ENCODE peak calls at places on chromosomes 7 and 10, in six cellular contexts. H is adrenal gland, B is GM12891, S is stomach, U is body of pancreas, P is breast epithelium. V is an unnamed sample.

GRCh38 chr7:13910805-13911551 is 78.5 kb downstream of the ETV1 start:
- DNase-seq in H (no peak), B (no peak), S (no peak), U (no peak), P (no peak), V (no peak)

GRCh38 chr10:110872145-110872983 is 636 bp downstream of the PDCD4 start:
- DNase-seq in H (peak), B (no peak), S (peak), U (peak), P (peak), V (peak)

GRCh38 chr10:13528138-13528874 is 508 bp downstream of the BEND7 start:
- DNase-seq in H (peak), B (peak), S (peak), U (peak), P (no peak), V (no peak)

GRCh38 chr10:89295597-89295996 is 6.2 kb upstream of the IFIT2 start:
- DNase-seq in H (no peak), B (no peak), S (no peak), U (no peak), P (no peak), V (no peak)

GRCh38 chr7:43954524-43955228 is 28.4 kb downstream of the UBE2D4 start:
- DNase-seq in H (peak), B (peak), S (peak), U (peak), P (no peak), V (peak)

GRCh38 chr10:14626126-14626525 is 148.6 kb downstream of the FAM107B start:
- DNase-seq in H (no peak), B (no peak), S (no peak), U (no peak), P (no peak), V (no peak)

GRCh38 chr10:7458554-7458953 is 47.7 kb upstream of the SFMBT2 start:
- DNase-seq in H (no peak), B (no peak), S (no peak), U (no peak), P (no peak), V (no peak)

GRCh38 chr10:106147050-106147449 is 1017.5 kb downstream of the SORCS1 start:
- DNase-seq in H (no peak), B (no peak), S (no peak), U (no peak), P (no peak), V (no peak)

GRCh38 chr7:114944742-114945625 is 23.1 kb downstream of the MDFIC start:
- DNase-seq in H (peak), B (no peak), S (peak), U (peak), P (no peak), V (no peak)

GRCh38 chr10:43843331-43844101 is 194.8 kb upstream of the ZNF32 start:
- DNase-seq in H (peak), B (no peak), S (no peak), U (peak), P (no peak), V (no peak)

GRCh38 chr7:132077986-132078385 is 498.3 kb downstream of the PLXNA4 start:
- DNase-seq in H (no peak), B (no peak), S (no peak), U (no peak), P (no peak), V (no peak)

GRCh38 chr7:84058311-84059076 is 136.1 kb downstream of the SEMA3A start:
- DNase-seq in H (no peak), B (no peak), S (no peak), U (no peak), P (no peak), V (no peak)

GRCh38 chr10:80596391-80597257 is 58.9 kb downstream of the SH2D4B start:
- DNase-seq in H (no peak), B (peak), S (peak), U (peak), P (no peak), V (peak)

GRCh38 chr10:43585046-43585445 is 10.6 kb upstream of the ZNF239 start:
- DNase-seq in H (no peak), B (no peak), S (no peak), U (no peak), P (no peak), V (no peak)

GRCh38 chr7:92115821-92116220 is 18.5 kb downstream of the CYP51A1 start:
- DNase-seq in H (no peak), B (no peak), S (no peak), U (no peak), P (no peak), V (no peak)

GRCh38 chr10:77899080-77899477 is 27.5 kb downstream of the DLG5 start:
- DNase-seq in H (no peak), B (no peak), S (peak), U (peak), P (peak), V (no peak)

GRCh38 chr10:92689663-92690210 is at the start of gene HHEX:
- DNase-seq in H (peak), B (peak), S (peak), U (peak), P (no peak), V (peak)

GRCh38 chr10:97165499-97165898 is 20.3 kb downstream of the SLIT1 start:
- DNase-seq in H (no peak), B (no peak), S (no peak), U (no peak), P (no peak), V (no peak)

GRCh38 chr7:73830872-73831655 is at the start of gene CLDN4:
- DNase-seq in H (no peak), B (no peak), S (peak), U (peak), P (peak), V (no peak)

GRCh38 chr7:53326634-53327033 is 291.2 kb downstream of the POM121L12 start:
- DNase-seq in H (no peak), B (no peak), S (no peak), U (no peak), P (no peak), V (no peak)

GRCh38 chr7:94510582-94511456 is 1.2 kb downstream of the CASD1 start:
- DNase-seq in H (peak), B (peak), S (peak), U (peak), P (no peak), V (peak)

GRCh38 chr7:43516581-43517342 is 66.1 kb upstream of the STK17A start:
- DNase-seq in H (no peak), B (no peak), S (no peak), U (no peak), P (no peak), V (no peak)

GRCh38 chr10:78902815-78903214 is 166.0 kb upstream of the ZMIZ1 start:
- DNase-seq in H (peak), B (no peak), S (peak), U (no peak), P (no peak), V (no peak)

GRCh38 chr10:89563861-89564478 is 28.6 kb upstream of the SLC16A12 start:
- DNase-seq in H (no peak), B (peak), S (no peak), U (peak), P (no peak), V (peak)

GRCh38 chr10:31749293-31749692 is 179.3 kb downstream of the ARHGAP12 start:
- DNase-seq in H (no peak), B (no peak), S (no peak), U (peak), P (no peak), V (no peak)

GRCh38 chr10:48551796-48552591 is 52.9 kb downstream of the ARHGAP22 start:
- DNase-seq in H (peak), B (peak), S (no peak), U (peak), P (no peak), V (no peak)

GRCh38 chr7:43694399-43694748 is 34.9 kb downstream of the COA1 start:
- DNase-seq in H (no peak), B (no peak), S (no peak), U (no peak), P (no peak), V (no peak)

GRCh38 chr7:45162943-45163691 is 5.5 kb downstream of the RAMP3 start:
- DNase-seq in H (no peak), B (no peak), S (no peak), U (no peak), P (no peak), V (no peak)

GRCh38 chr7:153835712-153836265 is 216.4 kb upstream of the DPP6 start:
- DNase-seq in H (peak), B (no peak), S (no peak), U (peak), P (no peak), V (no peak)

GRCh38 chr7:123657304-123657685 is 1.6 kb downstream of the LMOD2 start:
- DNase-seq in H (no peak), B (no peak), S (no peak), U (no peak), P (no peak), V (no peak)

GRCh38 chr7:101009629-101010028 is 10.3 kb upstream of the MUC17 start:
- DNase-seq in H (no peak), B (no peak), S (no peak), U (no peak), P (no peak), V (no peak)

GRCh38 chr10:71975891-71976725 is 11.9 kb downstream of the CHST3 start:
- DNase-seq in H (peak), B (no peak), S (peak), U (peak), P (peak), V (no peak)

GRCh38 chr10:56329961-56330360 is 31.1 kb downstream of the ZWINT start:
- DNase-seq in H (no peak), B (no peak), S (no peak), U (no peak), P (no peak), V (no peak)
- TF ChIP-seq POLR2A in H (no peak), B (no peak), S (no peak), U (no peak), P (no peak), V (no peak)

DNA sequence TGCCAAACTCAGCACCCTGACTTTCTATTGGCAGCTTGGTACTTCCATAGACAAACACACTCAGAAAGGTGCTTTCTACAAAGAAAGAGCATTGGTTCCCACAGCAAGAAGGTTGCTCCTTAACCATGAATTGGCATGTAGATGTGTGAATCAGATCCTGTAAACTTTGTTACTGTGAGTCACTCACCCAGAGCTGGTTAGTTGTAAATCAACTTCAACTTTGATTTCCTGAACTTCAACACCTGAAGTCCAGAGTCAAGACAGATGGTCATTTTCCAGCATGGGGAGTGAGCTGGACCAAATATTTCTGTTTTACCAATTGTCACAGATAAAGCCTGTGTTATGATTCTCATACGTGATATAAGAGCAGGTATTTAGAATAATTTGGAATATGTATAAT is 797.2 kb downstream of the TNS3 start:
- DNase-seq in H (no peak), B (no peak), S (no peak), U (no peak), P (no peak), V (no peak)
- TF ChIP-seq POLR2A in H (no peak), B (no peak), S (no peak), U (no peak), P (no peak), V (no peak)

GRCh38 chr10:126224967-126225671 is 163.2 kb downstream of the ADAM12 start:
- DNase-seq in H (no peak), B (no peak), S (no peak), U (no peak), P (no peak), V (no peak)

GRCh38 chr10:126226205-126226604 is 162.1 kb downstream of the ADAM12 start:
- DNase-seq in H (no peak), B (no peak), S (no peak), U (no peak), P (no peak), V (no peak)

GRCh38 chr10:126227762-126228134 is 160.5 kb downstream of the ADAM12 start:
- DNase-seq in H (no peak), B (no peak), S (no peak), U (no peak), P (no peak), V (no peak)

GRCh38 chr10:126225672-126226007 is 162.6 kb downstream of the ADAM12 start:
- DNase-seq in H (no peak), B (no peak), S (no peak), U (peak), P (no peak), V (no peak)

DNA sequence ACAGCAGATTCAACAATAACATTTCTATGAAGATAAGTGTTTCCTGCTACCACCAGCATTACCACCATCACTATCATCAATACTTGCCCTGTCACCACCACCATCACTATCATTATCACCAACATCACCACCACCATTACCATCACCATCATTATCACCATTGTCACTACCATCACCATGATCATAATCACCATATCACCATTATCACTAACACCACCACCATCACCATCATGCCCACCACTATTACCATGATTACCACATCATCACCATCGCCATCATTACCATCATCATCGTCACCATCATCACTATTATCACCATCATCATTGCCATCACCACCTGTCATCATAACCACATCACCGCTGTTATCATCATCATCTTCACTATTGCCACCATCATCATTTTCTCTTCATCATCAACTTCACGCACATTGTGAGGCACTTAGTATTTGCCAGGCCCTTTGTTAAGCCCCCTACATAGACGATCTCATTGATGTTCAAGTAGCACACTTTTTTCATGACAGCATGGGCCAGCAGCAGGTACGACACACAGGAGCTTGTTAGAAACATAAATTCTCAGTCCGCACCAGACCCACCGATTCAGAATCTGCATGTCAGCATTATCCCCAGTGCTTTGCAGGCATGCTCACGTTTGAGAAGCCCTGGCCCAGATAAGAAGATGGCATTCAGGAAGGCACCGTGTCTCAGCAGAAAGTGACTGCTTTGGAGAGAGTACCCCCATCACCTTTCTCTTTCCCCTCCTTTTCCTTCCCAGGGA is 161.1 kb downstream of the ADAM12 start:
- DNase-seq in H (no peak), B (no peak), S (no peak), U (no peak), P (no peak), V (no peak)
- TF ChIP-seq POLR2A in H (no peak), B (no peak), S (no peak), U (no peak), P (no peak), V (no peak)

GRCh38 chr10:133527779-133528271 is 662 bp downstream of the CYP2E1 start:
- DNase-seq in H (no peak), B (no peak), S (peak), U (peak), P (no peak), V (no peak)

GRCh38 chr10:133528296-133528844 is 1.2 kb downstream of the CYP2E1 start:
- DNase-seq in H (no peak), B (no peak), S (no peak), U (no peak), P (no peak), V (no peak)

GRCh38 chr10:133529576-133529946 is 2.4 kb downstream of the CYP2E1 start:
- DNase-seq in H (no peak), B (no peak), S (no peak), U (no peak), P (no peak), V (no peak)

GRCh38 chr10:133530506-133530905 is 3.3 kb downstream of the CYP2E1 start:
- DNase-seq in H (no peak), B (no peak), S (no peak), U (no peak), P (no peak), V (no peak)

GRCh38 chr10:133528845-133529575 is 1.8 kb downstream of the CYP2E1 start:
- DNase-seq in H (no peak), B (no peak), S (peak), U (peak), P (no peak), V (no peak)
- TF ChIP-seq POLR2A in H (no peak), B (no peak), S (no peak), U (no peak), P (no peak), V (no peak)

DNA sequence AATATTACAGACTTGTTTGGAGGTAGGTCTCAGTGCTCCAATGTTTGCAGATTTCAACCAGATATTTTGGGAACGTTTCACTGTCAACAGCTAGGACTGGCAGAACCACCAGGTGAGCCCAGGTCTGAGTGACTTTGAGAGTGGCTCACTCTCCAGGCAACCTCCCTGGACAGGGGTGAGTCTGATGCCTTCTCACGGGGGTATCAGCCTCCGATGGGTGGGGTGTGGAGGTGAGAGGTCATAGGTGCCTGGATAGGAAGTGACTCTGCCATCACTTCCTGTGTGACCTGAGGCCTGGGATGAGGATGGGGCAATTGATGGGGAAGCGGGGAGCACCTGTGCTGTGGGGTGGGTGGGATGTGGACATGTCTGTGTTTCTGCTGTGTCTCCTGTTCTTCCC is 4.6 kb downstream of the AZGP1 start:
- DNase-seq in H (no peak), B (no peak), S (no peak), U (no peak), P (no peak), V (no peak)
- TF ChIP-seq POLR2A in H (no peak), B (no peak), S (no peak), U (no peak), P (no peak), V (no peak)

DNA sequence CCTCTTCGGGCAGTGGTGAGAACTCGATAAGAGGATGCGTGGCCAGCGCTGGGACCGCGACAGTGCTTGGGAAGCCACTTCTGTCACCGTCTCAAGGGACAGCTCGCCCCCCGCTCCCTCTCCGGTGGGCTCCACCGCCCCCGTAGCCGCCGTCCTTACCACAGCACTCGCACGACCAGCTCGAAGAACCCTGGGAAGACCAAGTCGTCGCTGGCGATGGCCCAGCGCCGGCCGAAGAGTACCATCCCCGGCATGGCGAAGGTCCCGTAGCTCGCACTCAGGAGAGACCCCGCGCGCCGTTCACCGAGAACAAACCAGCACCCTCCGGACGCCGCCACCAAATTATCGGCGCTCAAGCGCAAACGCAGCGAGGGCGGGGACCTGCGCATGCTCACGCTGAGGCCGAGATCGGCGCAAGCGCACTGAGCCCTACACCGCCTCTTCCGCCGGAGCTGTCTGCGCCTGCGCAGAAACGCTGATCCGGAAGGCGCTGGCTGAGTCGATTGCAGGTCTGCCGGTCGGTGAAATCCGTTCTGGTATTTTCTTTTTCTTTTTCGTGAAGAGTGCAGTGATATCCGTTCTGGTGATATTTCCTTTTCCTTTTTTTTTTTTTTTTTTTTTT is at the start of gene DAGLB:
- DNase-seq in H (peak), B (peak), S (peak), U (peak), P (peak), V (peak)
- TF ChIP-seq POLR2A in H (peak), B (peak), S (no peak), U (peak), P (peak), V (peak)

DNA sequence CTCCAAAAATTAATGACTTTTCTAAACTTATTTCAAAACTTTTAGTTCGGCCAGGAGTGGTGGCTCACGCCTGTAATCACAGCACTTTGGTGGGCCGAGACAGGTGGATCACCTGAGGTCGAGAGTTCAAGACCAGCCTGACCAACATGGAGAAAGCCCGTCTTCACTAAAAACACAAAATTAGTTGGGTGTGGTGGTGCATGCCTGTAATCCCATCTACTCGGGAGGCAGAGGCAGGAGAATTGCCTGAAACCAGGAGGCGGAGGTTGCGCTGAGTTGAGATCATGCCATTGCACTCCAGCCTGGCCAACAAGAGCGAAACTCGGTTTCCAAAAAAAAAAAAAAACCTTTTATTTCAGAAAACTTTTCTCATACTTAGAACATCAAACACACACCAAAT is 8.3 kb downstream of the NAMPT start:
- DNase-seq in H (no peak), B (no peak), S (no peak), U (no peak), P (no peak), V (no peak)
- TF ChIP-seq POLR2A in H (peak), B (no peak), S (no peak), U (no peak), P (no peak), V (no peak)

V was measured in erythroblast.